ENCODE peak calls at places on chromosomes 7 and 10, in five cellular contexts. G, W, R, N and M are unnamed samples. For H3K9me3, the result is how much of the 10 kb centered on the place peaks cover.

GRCh38 chr7:26100940-26101339 is 51.1 kb upstream of the NFE2L3 start:
- DNase-seq in G (no peak), W (no peak), R (no peak), N (no peak), M (no peak)

GRCh38 chr7:4208586-4208985 is 473.5 kb upstream of the FOXK1 start:
- DNase-seq in G (no peak), W (no peak), R (no peak), N (no peak), M (no peak)

GRCh38 chr10:26841733-26842317 is 18.9 kb downstream of the ABI1 start:
- DNase-seq in G (no peak), W (no peak), R (no peak), N (no peak), M (no peak)

GRCh38 chr10:116466715-116467422 is 39.2 kb downstream of the PNLIPRP3 start:
- DNase-seq in G (no peak), W (no peak), R (no peak), N (no peak), M (no peak)

GRCh38 chr7:1049006-1049741 is 4.8 kb downstream of the GPR146 start:
- DNase-seq in G (no peak), W (no peak), R (no peak), N (no peak), M (no peak)

GRCh38 chr7:154171422-154171821 is 119.2 kb downstream of the DPP6 start:
- DNase-seq in G (no peak), W (no peak), R (no peak), N (no peak), M (peak)

GRCh38 chr7:130134106-130134636 is 63.8 kb downstream of the KLHDC10 start:
- DNase-seq in G (no peak), W (no peak), R (no peak), N (no peak), M (no peak)

GRCh38 chr7:157046681-157047080 is 36.2 kb upstream of the MNX1 start:
- DNase-seq in G (no peak), W (no peak), R (no peak), N (peak), M (no peak)

GRCh38 chr10:12333382-12334185 is 15.8 kb upstream of the CAMK1D start:
- DNase-seq in G (peak), W (no peak), R (no peak), N (peak), M (no peak)

GRCh38 chr7:69893915-69894314 is 295.6 kb downstream of the AUTS2 start:
- DNase-seq in G (no peak), W (no peak), R (no peak), N (no peak), M (no peak)

GRCh38 chr7:28688651-28689050 is 269.5 kb downstream of the TRIL start:
- DNase-seq in G (peak), W (no peak), R (no peak), N (peak), M (no peak)

GRCh38 chr10:131083915-131084790 is 227.4 kb downstream of the TCERG1L start:
- DNase-seq in G (no peak), W (peak), R (no peak), N (no peak), M (peak)

GRCh38 chr7:44107116-44107960 is 3.2 kb downstream of the AEBP1 start:
- DNase-seq in G (no peak), W (no peak), R (no peak), N (no peak), M (no peak)

GRCh38 chr10:78545756-78546155 is 512.1 kb downstream of the RPS24 start:
- DNase-seq in G (no peak), W (no peak), R (no peak), N (no peak), M (no peak)

GRCh38 chr10:6520138-6520537 is 59.9 kb downstream of the PRKCQ start:
- DNase-seq in G (no peak), W (no peak), R (no peak), N (no peak), M (no peak)

GRCh38 chr10:63666836-63667383 is 145.7 kb downstream of the REEP3 start:
- DNase-seq in G (peak), W (no peak), R (no peak), N (peak), M (no peak)

GRCh38 chr10:63667596-63667995 is 146.4 kb downstream of the REEP3 start:
- DNase-seq in G (no peak), W (no peak), R (no peak), N (no peak), M (no peak)

GRCh38 chr10:63668081-63668480 is 146.9 kb downstream of the REEP3 start:
- DNase-seq in G (no peak), W (no peak), R (no peak), N (no peak), M (no peak)

GRCh38 chr10:63664341-63664885 is 143.2 kb downstream of the REEP3 start:
- DNase-seq in G (no peak), W (no peak), R (no peak), N (no peak), M (no peak)

DNA sequence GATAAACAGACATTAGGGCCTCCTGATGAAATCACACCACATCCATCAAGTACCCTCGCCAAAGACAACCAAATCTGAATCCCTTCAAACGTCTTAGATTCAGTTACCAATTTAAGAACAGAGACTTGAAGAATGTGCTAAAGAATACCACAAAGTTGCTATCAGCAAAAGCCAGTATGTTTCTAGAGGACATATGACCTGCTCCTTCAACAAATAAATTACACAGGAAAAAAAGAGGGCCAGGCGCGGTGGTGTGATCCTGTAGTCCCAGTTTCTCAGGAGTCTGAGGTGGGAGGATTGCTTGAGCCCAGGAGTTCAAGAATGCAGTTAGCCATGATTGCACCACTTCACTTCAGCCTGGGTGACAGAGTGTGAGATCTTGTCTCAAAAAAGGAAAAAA is 144.6 kb downstream of the REEP3 start:
- DNase-seq in G (peak), W (no peak), R (no peak), N (peak), M (no peak)
- H2BK15ac ChIP-seq in G (no peak), W (no peak), R (no peak), N (no peak), M (no peak)

GRCh38 chr7:134376693-134377092 is 60.0 kb upstream of the SLC35B4 start:
- DNase-seq in G (no peak), W (no peak), R (no peak), N (no peak), M (no peak)
- H3K9me3 ChIP-seq in G (under half), W (under half), R (under half), N (under half), M (under half)

GRCh38 chr10:117631276-117632151 is 89.0 kb downstream of the EMX2 start:
- DNase-seq in G (no peak), W (no peak), R (no peak), N (no peak), M (no peak)

GRCh38 chr10:117640406-117640805 is 97.9 kb downstream of the EMX2 start:
- DNase-seq in G (no peak), W (no peak), R (no peak), N (no peak), M (no peak)

GRCh38 chr10:117638664-117639200 is 96.2 kb downstream of the EMX2 start:
- DNase-seq in G (no peak), W (no peak), R (no peak), N (no peak), M (no peak)

GRCh38 chr10:117632406-117632805 is 89.9 kb downstream of the EMX2 start:
- DNase-seq in G (no peak), W (no peak), R (no peak), N (no peak), M (no peak)

GRCh38 chr10:117635851-117636250 is 93.3 kb downstream of the EMX2 start:
- DNase-seq in G (no peak), W (no peak), R (no peak), N (no peak), M (no peak)
- H2BK15ac ChIP-seq in G (no peak), W (no peak), R (no peak), N (no peak), M (no peak)

DNA sequence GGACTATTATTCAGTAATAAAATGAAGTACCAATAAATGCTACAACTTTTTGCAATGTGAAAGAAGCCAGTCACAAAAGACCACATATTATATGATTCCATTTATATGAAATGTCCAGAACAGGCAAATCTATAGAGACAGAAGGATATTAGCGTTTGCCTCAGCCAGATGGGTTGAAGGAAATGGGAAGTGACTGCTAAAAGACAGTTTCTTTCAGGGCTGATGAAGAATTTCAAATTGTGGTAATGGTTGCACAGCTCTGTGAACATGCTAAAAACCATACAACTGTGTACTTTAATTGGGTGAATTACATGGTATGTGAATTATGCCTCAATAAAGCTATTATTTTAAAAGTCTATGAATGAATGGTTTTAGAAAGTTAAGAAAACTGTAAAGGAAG is 23.9 kb upstream of the REEP3 start:
- DNase-seq in G (no peak), W (no peak), R (no peak), N (no peak), M (no peak)
- H3K9me3 ChIP-seq in G (under half), W (under half), R (under half), N (under half), M (under half)

GRCh38 chr7:115227473-115228235 is 305.8 kb downstream of the MDFIC start:
- DNase-seq in G (no peak), W (no peak), R (no peak), N (no peak), M (no peak)
- H2BK15ac ChIP-seq in G (no peak), W (no peak), R (no peak), N (no peak), M (no peak)

GRCh38 chr7:56493704-56494450 is 377.7 kb upstream of the NUPR2 start:
- DNase-seq in G (no peak), W (no peak), R (no peak), N (no peak), M (no peak)
- H3K9me3 ChIP-seq in G (half or more), W (half or more), R (half or more), N (half or more), M (half or more)

GRCh38 chr10:48599830-48600134 is 5.1 kb downstream of the ARHGAP22 start:
- DNase-seq in G (no peak), W (no peak), R (no peak), N (no peak), M (no peak)

GRCh38 chr10:48603421-48604038 is 1.3 kb downstream of the ARHGAP22 start:
- DNase-seq in G (peak), W (no peak), R (no peak), N (peak), M (no peak)

GRCh38 chr10:48600645-48601505 is 4.0 kb downstream of the ARHGAP22 start:
- DNase-seq in G (no peak), W (no peak), R (no peak), N (no peak), M (no peak)

GRCh38 chr10:48602401-48603135 is 2.3 kb downstream of the ARHGAP22 start:
- DNase-seq in G (no peak), W (no peak), R (no peak), N (peak), M (no peak)

GRCh38 chr10:48601789-48602188 is 3.1 kb downstream of the ARHGAP22 start:
- DNase-seq in G (no peak), W (no peak), R (no peak), N (no peak), M (no peak)
- H2BK15ac ChIP-seq in G (no peak), W (no peak), R (no peak), N (no peak), M (no peak)

GRCh38 chr7:158252837-158253669 is 334.6 kb downstream of the PTPRN2 start:
- DNase-seq in G (no peak), W (no peak), R (no peak), N (no peak), M (peak)

GRCh38 chr7:158257001-158257400 is 330.6 kb downstream of the PTPRN2 start:
- DNase-seq in G (no peak), W (no peak), R (no peak), N (no peak), M (no peak)

GRCh38 chr7:158255558-158255957 is 332.1 kb downstream of the PTPRN2 start:
- DNase-seq in G (no peak), W (no peak), R (no peak), N (no peak), M (no peak)

GRCh38 chr7:158256091-158256816 is 331.4 kb downstream of the PTPRN2 start:
- DNase-seq in G (no peak), W (no peak), R (no peak), N (no peak), M (no peak)

DNA sequence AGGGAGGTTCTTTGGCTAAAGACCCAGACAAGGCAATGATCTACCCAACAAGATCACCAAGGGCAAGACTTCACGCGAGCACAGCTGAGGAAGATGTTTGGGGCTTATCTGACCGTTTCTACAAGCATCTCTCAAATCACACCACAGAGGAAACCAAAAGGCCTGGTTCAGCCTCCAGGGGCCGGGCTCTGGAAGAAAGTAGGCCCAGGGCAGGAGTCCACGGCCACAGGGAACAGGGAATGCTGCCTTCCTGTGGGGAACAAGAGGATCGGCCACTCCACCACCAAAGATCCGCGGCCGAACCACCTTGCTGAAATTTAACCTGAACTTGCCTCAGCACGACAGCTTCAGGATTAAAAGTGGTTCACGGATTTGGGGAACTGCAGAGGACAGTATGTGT is 332.5 kb downstream of the PTPRN2 start:
- DNase-seq in G (no peak), W (no peak), R (no peak), N (no peak), M (peak)
- H3K9me3 ChIP-seq in G (under half), W (under half), R (under half), N (half or more), M (under half)

DNA sequence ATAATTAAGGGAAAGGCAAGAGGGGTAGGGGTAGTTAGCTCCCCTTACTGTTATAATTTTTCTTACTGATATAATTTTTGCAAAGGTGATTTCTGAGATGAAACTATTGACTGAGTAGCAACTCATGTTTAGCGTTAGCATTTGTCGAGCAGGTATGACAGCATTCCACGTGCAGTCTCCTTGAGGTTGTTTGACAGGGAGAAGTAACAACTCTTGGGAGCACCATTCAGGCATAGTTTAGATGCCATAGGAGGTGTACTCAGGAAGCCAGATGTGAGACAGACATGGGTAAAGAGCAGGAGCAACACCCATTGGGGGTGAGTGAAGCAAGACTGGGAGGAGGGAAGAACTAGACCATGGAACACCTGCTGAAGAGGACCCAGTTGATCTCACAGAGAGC is 96.6 kb upstream of the KLF6 start:
- DNase-seq in G (no peak), W (no peak), R (no peak), N (no peak), M (no peak)
- H2BK15ac ChIP-seq in G (no peak), W (no peak), R (no peak), N (no peak), M (no peak)

GRCh38 chr10:10128387-10128786 is 889.3 kb upstream of the CELF2 start:
- DNase-seq in G (peak), W (no peak), R (no peak), N (no peak), M (no peak)

GRCh38 chr10:10131984-10132383 is 885.7 kb upstream of the CELF2 start:
- DNase-seq in G (peak), W (no peak), R (no peak), N (no peak), M (no peak)

GRCh38 chr10:10138685-10139084 is 879.0 kb upstream of the CELF2 start:
- DNase-seq in G (peak), W (no peak), R (no peak), N (no peak), M (no peak)

GRCh38 chr10:10133271-10133670 is 884.4 kb upstream of the CELF2 start:
- DNase-seq in G (no peak), W (no peak), R (peak), N (no peak), M (no peak)
- H3K9me3 ChIP-seq in G (under half), W (under half), R (under half), N (under half), M (under half)